ENCODE peak calls at places on chromosomes 5 and 9, in five cellular contexts. F, I, W, E and J are unnamed samples.

GRCh38 chr9:115104908-115105307 is 13.0 kb downstream of the TNC start:
- DNase-seq in F (no peak), I (no peak), W (no peak), E (no peak), J (no peak)

GRCh38 chr5:56281489-56282163 is 48.5 kb upstream of the ANKRD55 start:
- DNase-seq in F (no peak), I (no peak), W (no peak), E (no peak), J (no peak)

GRCh38 chr5:176956756-176957155 is 49.8 kb downstream of the UIMC1 start:
- DNase-seq in F (no peak), I (no peak), W (no peak), E (no peak), J (no peak)

GRCh38 chr9:105330201-105330600 is 85.8 kb downstream of the SLC44A1 start:
- DNase-seq in F (no peak), I (no peak), W (no peak), E (no peak), J (no peak)

GRCh38 chr9:5561828-5562488 is 51.6 kb downstream of the PDCD1LG2 start:
- DNase-seq in F (no peak), I (no peak), W (no peak), E (no peak), J (no peak)

GRCh38 chr9:93295031-93295430 is 111.1 kb downstream of the WNK2 start:
- DNase-seq in F (peak), I (no peak), W (no peak), E (no peak), J (peak)

GRCh38 chr9:73133921-73134407 is 17.7 kb upstream of the ANXA1 start:
- DNase-seq in F (peak), I (no peak), W (no peak), E (no peak), J (peak)

GRCh38 chr5:163718256-163718655 is 212.8 kb downstream of the MAT2B start:
- DNase-seq in F (no peak), I (no peak), W (no peak), E (no peak), J (no peak)

GRCh38 chr5:53191766-53192165 is 82.2 kb upstream of the MOCS2 start:
- DNase-seq in F (no peak), I (no peak), W (no peak), E (no peak), J (peak)

GRCh38 chr5:52481216-52481615 is 306.5 kb upstream of the ITGA1 start:
- DNase-seq in F (no peak), I (no peak), W (no peak), E (no peak), J (no peak)

GRCh38 chr5:12312343-12312742 is 408.1 kb upstream of the CTNND2 start:
- DNase-seq in F (no peak), I (no peak), W (no peak), E (no peak), J (no peak)

GRCh38 chr5:149358294-149358651 is 427 bp downstream of the PCYOX1L start:
- DNase-seq in F (peak), I (peak), W (no peak), E (no peak), J (no peak)

GRCh38 chr9:94912700-94913249 is 186.3 kb downstream of the AOPEP start:
- DNase-seq in F (no peak), I (no peak), W (peak), E (no peak), J (peak)

GRCh38 chr5:53643445-53643844 is 83.0 kb downstream of the NDUFS4 start:
- DNase-seq in F (no peak), I (no peak), W (no peak), E (no peak), J (no peak)

GRCh38 chr9:86242012-86242411 is 17.4 kb downstream of the C9orf153 start:
- DNase-seq in F (no peak), I (no peak), W (no peak), E (no peak), J (peak)

GRCh38 chr9:86241216-86241615 is 18.2 kb downstream of the C9orf153 start:
- DNase-seq in F (no peak), I (no peak), W (no peak), E (no peak), J (no peak)

DNA sequence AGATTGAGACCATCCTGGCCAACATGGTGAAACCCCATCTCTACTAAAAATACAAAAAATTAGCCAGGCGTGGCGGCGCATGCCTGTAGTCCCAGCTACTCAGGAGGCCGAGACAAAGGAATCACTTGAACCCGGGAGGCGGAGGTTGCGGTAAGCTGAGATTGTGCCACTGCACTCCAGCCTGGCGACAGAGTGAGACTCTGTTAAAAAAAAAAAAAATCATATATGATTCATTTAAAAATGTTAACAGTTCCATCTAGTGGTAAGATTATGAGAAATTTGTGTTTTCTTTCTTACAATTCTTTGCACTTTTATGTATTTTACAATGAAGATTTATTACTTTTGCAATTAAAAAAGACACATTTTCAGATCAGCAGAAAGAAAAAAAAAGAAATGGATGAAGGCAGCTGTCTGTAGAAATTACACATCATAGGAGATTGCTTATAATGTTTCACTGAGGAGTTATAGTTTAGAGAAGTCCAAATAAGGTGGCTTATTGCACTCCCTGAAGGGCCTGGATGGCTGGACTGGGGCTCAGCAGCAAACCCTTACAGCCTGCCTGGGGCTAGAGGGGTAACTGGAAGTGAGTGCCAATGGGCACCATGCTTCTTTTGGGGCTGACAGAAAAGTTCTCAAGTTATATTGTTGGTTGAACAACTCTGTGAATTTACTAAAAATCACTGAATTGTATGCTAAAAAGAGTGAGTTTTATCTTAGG is 20.2 kb downstream of the C9orf153 start:
- DNase-seq in F (no peak), I (no peak), W (no peak), E (no peak), J (peak)
- TF ChIP-seq CTCF in F (no peak), I (no peak), W (peak), E (no peak), J (no peak)

GRCh38 chr5:108729306-108729645 is 18.4 kb upstream of the FER start:
- DNase-seq in F (no peak), I (no peak), W (no peak), E (no peak), J (peak)
- H3K4me3 ChIP-seq in F (peak), I (peak), W (no peak), E (no peak), J (no peak)

DNA sequence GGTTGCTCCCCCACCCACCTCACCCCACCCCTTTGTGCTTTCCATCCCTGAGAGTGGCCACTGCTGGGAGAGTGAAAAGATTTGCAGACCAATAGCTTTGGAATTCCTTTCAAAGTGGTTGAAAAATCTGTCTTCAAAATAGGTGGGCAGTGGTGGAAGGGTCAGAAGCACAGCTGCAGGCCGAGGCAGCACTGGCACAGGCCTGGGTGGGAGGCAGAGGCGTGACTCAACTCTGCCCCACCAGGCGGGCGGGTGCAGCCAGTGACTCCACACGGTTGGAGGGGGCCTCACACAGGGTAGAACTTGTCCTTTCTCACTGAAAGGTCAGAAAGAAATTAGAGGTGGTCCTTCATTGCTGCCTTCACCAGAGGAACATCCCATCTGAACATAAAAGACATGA is 214.9 kb upstream of the TBCA start:
- DNase-seq in F (no peak), I (no peak), W (no peak), E (no peak), J (no peak)
- TF ChIP-seq CTCF in F (no peak), I (no peak), W (peak), E (no peak), J (no peak)

GRCh38 chr5:113489299-113489698 is 1.0 kb upstream of the MCC start:
- DNase-seq in F (no peak), I (peak), W (peak), E (peak), J (peak)
- H3K4me3 ChIP-seq in F (peak), I (no peak), W (no peak), E (no peak), J (no peak)

GRCh38 chr5:128264567-128264966 is 181.0 kb downstream of the SLC12A2 start:
- DNase-seq in F (no peak), I (no peak), W (no peak), E (no peak), J (no peak)
- TF ChIP-seq CTCF in F (no peak), I (no peak), W (peak), E (no peak), J (no peak)

DNA sequence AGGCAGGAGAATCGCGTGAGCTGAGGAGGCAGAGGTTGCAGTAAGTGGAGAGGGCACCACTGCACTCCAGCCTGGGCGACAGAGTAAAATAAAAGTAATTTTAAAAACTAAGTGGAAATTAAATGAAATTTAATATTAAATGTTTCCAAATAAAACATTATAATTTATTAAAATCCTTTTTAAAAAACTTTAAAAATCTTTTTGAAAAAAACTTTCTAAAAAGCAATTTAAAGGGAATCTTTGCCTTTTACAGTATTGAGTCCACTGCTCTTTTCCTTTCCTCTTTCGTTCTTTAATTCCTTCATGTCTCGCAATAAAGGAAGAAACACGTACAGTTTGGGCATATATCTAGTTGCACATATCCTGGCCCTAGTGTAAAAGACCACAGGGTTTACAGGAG is 77.8 kb upstream of the DMRT1 start:
- DNase-seq in F (no peak), I (no peak), W (no peak), E (no peak), J (no peak)
- H3K4me3 ChIP-seq in F (peak), I (peak), W (no peak), E (no peak), J (no peak)

DNA sequence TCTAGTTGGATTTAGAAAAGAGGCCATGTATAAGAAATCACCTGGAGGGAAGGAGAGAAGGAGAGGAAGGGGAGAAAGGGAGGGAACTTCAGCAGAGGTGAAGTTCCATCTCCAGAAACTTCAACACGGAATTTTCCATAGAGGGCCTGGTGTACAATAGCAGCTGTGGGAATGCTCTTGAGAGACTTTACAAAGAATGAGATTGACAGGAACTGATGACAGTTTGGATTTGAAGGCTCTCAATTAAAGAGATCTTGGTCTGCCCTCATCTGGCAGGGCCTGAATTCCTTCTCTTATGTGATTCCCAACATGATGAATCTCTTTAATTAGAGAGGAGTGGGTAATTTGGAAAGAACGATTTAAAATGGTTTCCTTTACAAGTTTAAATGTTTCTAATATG is 143.5 kb downstream of the MLLT3 start:
- DNase-seq in F (no peak), I (no peak), W (no peak), E (no peak), J (no peak)
- TF ChIP-seq CTCF in F (no peak), I (no peak), W (no peak), E (no peak), J (no peak)

GRCh38 chr5:3590967-3591900 is 4.4 kb upstream of the IRX1 start:
- DNase-seq in F (no peak), I (no peak), W (no peak), E (no peak), J (no peak)
- H3K4me3 ChIP-seq in F (peak), I (no peak), W (no peak), E (no peak), J (no peak)

GRCh38 chr5:67337751-67338150 is 141.2 kb upstream of the CD180 start:
- DNase-seq in F (no peak), I (no peak), W (no peak), E (no peak), J (no peak)

GRCh38 chr5:67338416-67338815 is 141.8 kb upstream of the CD180 start:
- DNase-seq in F (no peak), I (no peak), W (no peak), E (no peak), J (no peak)

GRCh38 chr5:67335391-67335790 is 138.8 kb upstream of the CD180 start:
- DNase-seq in F (no peak), I (no peak), W (no peak), E (no peak), J (no peak)

GRCh38 chr5:67341478-67341877 is 144.9 kb upstream of the CD180 start:
- DNase-seq in F (no peak), I (no peak), W (no peak), E (no peak), J (no peak)

DNA sequence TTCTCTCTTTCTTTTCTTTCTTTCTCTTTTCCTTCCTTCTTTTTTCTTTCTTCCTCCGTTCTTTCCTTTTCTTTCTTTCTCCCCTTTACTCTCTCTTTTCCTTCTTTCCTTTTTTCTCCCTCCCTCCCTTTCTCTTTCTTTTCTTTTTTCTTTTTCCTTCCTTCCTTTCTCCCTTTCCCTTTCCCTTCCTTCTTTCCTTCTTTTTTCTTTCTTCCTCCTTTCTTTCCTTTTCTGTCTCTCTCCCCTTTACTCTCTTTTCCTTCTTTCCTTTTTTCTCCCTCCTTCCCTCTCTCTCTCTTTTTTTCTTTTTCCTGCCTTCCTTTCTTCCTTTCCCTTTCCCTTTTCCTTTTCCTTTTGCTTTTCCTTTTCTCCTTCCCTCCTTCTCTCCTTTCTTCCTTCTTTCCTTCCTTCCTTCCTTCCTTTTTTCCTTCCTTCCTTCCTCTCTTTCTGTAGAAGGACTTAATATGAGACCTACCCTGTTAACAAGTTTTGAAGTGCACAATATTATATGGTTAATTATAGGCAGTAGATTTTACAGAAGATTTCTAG is 142.7 kb upstream of the CD180 start:
- DNase-seq in F (no peak), I (no peak), W (no peak), E (no peak), J (no peak)
- TF ChIP-seq CTCF in F (no peak), I (no peak), W (no peak), E (no peak), J (no peak)

GRCh38 chr9:19662213-19662612 is 126.6 kb downstream of the SLC24A2 start:
- DNase-seq in F (no peak), I (no peak), W (no peak), E (no peak), J (no peak)

GRCh38 chr9:19665146-19665863 is 123.5 kb downstream of the SLC24A2 start:
- DNase-seq in F (no peak), I (no peak), W (no peak), E (no peak), J (no peak)

GRCh38 chr9:19663554-19663953 is 125.3 kb downstream of the SLC24A2 start:
- DNase-seq in F (no peak), I (no peak), W (no peak), E (no peak), J (no peak)

GRCh38 chr9:19656704-19657103 is 132.1 kb downstream of the SLC24A2 start:
- DNase-seq in F (no peak), I (no peak), W (no peak), E (no peak), J (no peak)

DNA sequence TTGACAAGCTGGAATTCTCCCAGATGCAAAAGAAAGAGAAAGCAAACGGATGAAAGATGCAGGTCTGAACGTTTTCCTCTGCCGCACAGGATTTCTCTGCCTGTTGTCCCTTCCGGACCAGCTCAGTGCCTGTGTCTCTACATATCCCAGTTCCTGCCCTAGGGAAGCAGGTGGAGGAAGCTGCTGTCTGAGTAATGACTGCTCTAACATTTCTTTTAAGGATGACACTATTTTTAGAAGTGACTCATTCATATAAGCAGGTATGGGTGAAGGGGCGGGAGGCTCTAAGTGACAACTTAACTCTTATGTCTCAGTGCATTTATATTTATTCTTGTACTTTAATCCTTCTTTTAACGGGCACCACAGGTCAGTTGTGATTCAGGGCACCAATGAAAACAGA is 128.8 kb downstream of the SLC24A2 start:
- DNase-seq in F (no peak), I (no peak), W (no peak), E (no peak), J (no peak)
- H3K4me3 ChIP-seq in F (no peak), I (no peak), W (no peak), E (no peak), J (no peak)